ENCODE peak calls at places on chromosomes 12 and 14, in five cellular contexts. One of them, this sample, is unnamed.

GRCh38 chr12:13124661-13125505 is 21.4 kb upstream of the GSG1 start:
- DNase-seq in hepatocyte: peak; percentile 35
- DNase-seq in stimulated activated naive CD4-positive, alpha-beta T cell: no peak
- DNase-seq in HepG2: no peak
- DNase-seq in Kasumi-1: no peak
- DNase-seq in this sample: no peak

GRCh38 chr12:103865151-103865730 is 24.2 kb upstream of the NT5DC3 start:
- DNase-seq in hepatocyte: no peak
- DNase-seq in stimulated activated naive CD4-positive, alpha-beta T cell: no peak
- DNase-seq in HepG2: no peak
- DNase-seq in Kasumi-1: no peak
- DNase-seq in this sample: no peak

GRCh38 chr14:75254901-75255300 is 23.7 kb upstream of the FOS start:
- DNase-seq in hepatocyte: peak; percentile 44
- DNase-seq in stimulated activated naive CD4-positive, alpha-beta T cell: no peak
- DNase-seq in HepG2: no peak
- DNase-seq in Kasumi-1: no peak
- DNase-seq in this sample: no peak

GRCh38 chr12:53737951-53738833 is 10.9 kb upstream of the CALCOCO1 start:
- DNase-seq in hepatocyte: peak; percentile 60
- DNase-seq in stimulated activated naive CD4-positive, alpha-beta T cell: peak; percentile 63
- DNase-seq in HepG2: no peak
- DNase-seq in Kasumi-1: no peak
- DNase-seq in this sample: peak; percentile 48

GRCh38 chr14:89332031-89332430 is 85.0 kb downstream of the FOXN3 start:
- DNase-seq in hepatocyte: no peak
- DNase-seq in stimulated activated naive CD4-positive, alpha-beta T cell: no peak
- DNase-seq in HepG2: no peak
- DNase-seq in Kasumi-1: no peak
- DNase-seq in this sample: no peak

GRCh38 chr14:65961004-65961403 is 525.2 kb upstream of the CCDC196 start:
- DNase-seq in hepatocyte: peak; percentile 58
- DNase-seq in stimulated activated naive CD4-positive, alpha-beta T cell: peak; percentile 34
- DNase-seq in HepG2: no peak
- DNase-seq in Kasumi-1: peak; percentile 57
- DNase-seq in this sample: peak; percentile 44

GRCh38 chr12:6215932-6216494 is 15.8 kb downstream of the CD9 start:
- DNase-seq in hepatocyte: peak; percentile 81
- DNase-seq in stimulated activated naive CD4-positive, alpha-beta T cell: no peak
- DNase-seq in HepG2: no peak
- DNase-seq in Kasumi-1: no peak
- DNase-seq in this sample: peak; percentile 88

GRCh38 chr14:24631749-24632335 is 2.1 kb downstream of the GZMB start:
- DNase-seq in hepatocyte: no peak
- DNase-seq in stimulated activated naive CD4-positive, alpha-beta T cell: no peak
- DNase-seq in HepG2: no peak
- DNase-seq in Kasumi-1: no peak
- DNase-seq in this sample: no peak

GRCh38 chr12:42790761-42791151 is 201.2 kb upstream of the PRICKLE1 start:
- DNase-seq in hepatocyte: peak; percentile 46
- DNase-seq in stimulated activated naive CD4-positive, alpha-beta T cell: no peak
- DNase-seq in HepG2: no peak
- DNase-seq in Kasumi-1: no peak
- DNase-seq in this sample: no peak

GRCh38 chr12:67484788-67485480 is 163.6 kb upstream of the DYRK2 start:
- DNase-seq in hepatocyte: no peak
- DNase-seq in stimulated activated naive CD4-positive, alpha-beta T cell: no peak
- DNase-seq in HepG2: no peak
- DNase-seq in Kasumi-1: no peak
- DNase-seq in this sample: no peak

GRCh38 chr12:113322353-113322752 is 12.6 kb downstream of the SLC8B1 start:
- DNase-seq in hepatocyte: no peak
- DNase-seq in stimulated activated naive CD4-positive, alpha-beta T cell: no peak
- DNase-seq in HepG2: no peak
- DNase-seq in Kasumi-1: no peak
- DNase-seq in this sample: no peak

GRCh38 chr12:97168804-97169203 is 261.7 kb downstream of the NEDD1 start:
- DNase-seq in hepatocyte: no peak
- DNase-seq in stimulated activated naive CD4-positive, alpha-beta T cell: no peak
- DNase-seq in HepG2: no peak
- DNase-seq in Kasumi-1: no peak
- DNase-seq in this sample: no peak

GRCh38 chr12:88546851-88547250 is 33.4 kb downstream of the KITLG start:
- DNase-seq in hepatocyte: no peak
- DNase-seq in stimulated activated naive CD4-positive, alpha-beta T cell: no peak
- DNase-seq in HepG2: no peak
- DNase-seq in Kasumi-1: no peak
- DNase-seq in this sample: no peak

GRCh38 chr12:121955258-121956040 is 37.1 kb downstream of the CFAP251 start:
- DNase-seq in hepatocyte: no peak
- DNase-seq in stimulated activated naive CD4-positive, alpha-beta T cell: no peak
- DNase-seq in HepG2: no peak
- DNase-seq in Kasumi-1: no peak
- DNase-seq in this sample: no peak

GRCh38 chr14:60753264-60754126 is 18.9 kb downstream of the MNAT1 start:
- DNase-seq in hepatocyte: no peak
- DNase-seq in stimulated activated naive CD4-positive, alpha-beta T cell: no peak
- DNase-seq in HepG2: no peak
- DNase-seq in Kasumi-1: peak; percentile 95
- DNase-seq in this sample: no peak

GRCh38 chr12:102528111-102528510 is 47.7 kb upstream of the IGF1 start:
- DNase-seq in hepatocyte: no peak
- DNase-seq in stimulated activated naive CD4-positive, alpha-beta T cell: no peak
- DNase-seq in HepG2: no peak
- DNase-seq in Kasumi-1: no peak
- DNase-seq in this sample: no peak

GRCh38 chr12:50786498-50787231 is 22.8 kb downstream of the ATF1 start:
- DNase-seq in hepatocyte: peak; percentile 67
- DNase-seq in stimulated activated naive CD4-positive, alpha-beta T cell: no peak
- DNase-seq in HepG2: peak; percentile 90
- DNase-seq in Kasumi-1: no peak
- DNase-seq in this sample: no peak

GRCh38 chr12:69623970-69624369 is 13.3 kb upstream of the LRRC10 start:
- DNase-seq in hepatocyte: no peak
- DNase-seq in stimulated activated naive CD4-positive, alpha-beta T cell: no peak
- DNase-seq in HepG2: no peak
- DNase-seq in Kasumi-1: no peak
- DNase-seq in this sample: peak; percentile 97

GRCh38 chr14:69693823-69694729 is 72.9 kb upstream of the SRSF5 start:
- DNase-seq in hepatocyte: peak; percentile 80
- DNase-seq in stimulated activated naive CD4-positive, alpha-beta T cell: no peak
- DNase-seq in HepG2: peak; percentile 86
- DNase-seq in Kasumi-1: no peak
- DNase-seq in this sample: peak; percentile 75

GRCh38 chr14:102591372-102591943 is 991 bp upstream of the RCOR1 start:
- DNase-seq in hepatocyte: peak; percentile 56
- DNase-seq in stimulated activated naive CD4-positive, alpha-beta T cell: no peak
- DNase-seq in HepG2: no peak
- DNase-seq in Kasumi-1: peak; percentile 52
- DNase-seq in this sample: peak; percentile 28

GRCh38 chr14:81268016-81268416 is 47.3 kb upstream of the GTF2A1 start:
- DNase-seq in hepatocyte: no peak
- DNase-seq in stimulated activated naive CD4-positive, alpha-beta T cell: no peak
- DNase-seq in HepG2: peak; percentile 13
- DNase-seq in Kasumi-1: peak; percentile 61
- DNase-seq in this sample: no peak

GRCh38 chr12:113837059-113837458 is 129.1 kb downstream of the RBM19 start:
- DNase-seq in hepatocyte: peak; percentile 28
- DNase-seq in stimulated activated naive CD4-positive, alpha-beta T cell: no peak
- DNase-seq in HepG2: no peak
- DNase-seq in Kasumi-1: no peak
- DNase-seq in this sample: no peak

GRCh38 chr12:54428050-54429013 is 9.3 kb upstream of the ITGA5 start:
- DNase-seq in hepatocyte: no peak
- DNase-seq in stimulated activated naive CD4-positive, alpha-beta T cell: no peak
- DNase-seq in HepG2: no peak
- DNase-seq in Kasumi-1: peak; percentile 91
- DNase-seq in this sample: no peak

GRCh38 chr14:91300283-91300841 is 55.9 kb upstream of the GPR68 start:
- DNase-seq in hepatocyte: no peak
- DNase-seq in stimulated activated naive CD4-positive, alpha-beta T cell: no peak
- DNase-seq in HepG2: no peak
- DNase-seq in Kasumi-1: no peak
- DNase-seq in this sample: no peak

GRCh38 chr12:60872219-60872618 is 1276.4 kb downstream of the SLC16A7 start:
- DNase-seq in hepatocyte: no peak
- DNase-seq in stimulated activated naive CD4-positive, alpha-beta T cell: no peak
- DNase-seq in HepG2: no peak
- DNase-seq in Kasumi-1: no peak
- DNase-seq in this sample: no peak

GRCh38 chr12:3564411-3564810 is 73.4 kb downstream of the PRMT8 start:
- DNase-seq in hepatocyte: no peak
- DNase-seq in stimulated activated naive CD4-positive, alpha-beta T cell: no peak
- DNase-seq in HepG2: no peak
- DNase-seq in Kasumi-1: no peak
- DNase-seq in this sample: no peak

GRCh38 chr14:32896979-32897723 is 41.5 kb upstream of the NPAS3 start:
- DNase-seq in hepatocyte: no peak
- DNase-seq in stimulated activated naive CD4-positive, alpha-beta T cell: no peak
- DNase-seq in HepG2: peak; percentile 25
- DNase-seq in Kasumi-1: no peak
- DNase-seq in this sample: no peak

GRCh38 chr14:105497671-105498429 is 6.8 kb downstream of the TEDC1 start:
- DNase-seq in hepatocyte: no peak
- DNase-seq in stimulated activated naive CD4-positive, alpha-beta T cell: no peak
- DNase-seq in HepG2: no peak
- DNase-seq in Kasumi-1: no peak
- DNase-seq in this sample: no peak

GRCh38 chr12:109758406-109759075 is 44.9 kb downstream of the FAM222A start:
- DNase-seq in hepatocyte: no peak
- DNase-seq in stimulated activated naive CD4-positive, alpha-beta T cell: no peak
- DNase-seq in HepG2: no peak
- DNase-seq in Kasumi-1: no peak
- DNase-seq in this sample: peak; percentile 8